ENCODE peak calls at places on chromosome 3, in four cellular contexts. P, D, G and J are unnamed samples.

GRCh38 chr3:55402886-55403605 is 84.1 kb downstream of the WNT5A start:
- DNase-seq in D (no peak), P (no peak), G (no peak), J (peak)

GRCh38 chr3:170425491-170426239 is 7.0 kb downstream of the CLDN11 start:
- DNase-seq in G (no peak), D (no peak), P (no peak), J (no peak)

GRCh38 chr3:4821331-4821730 is 157.9 kb upstream of the BHLHE40 start:
- DNase-seq in D (no peak), G (no peak), P (no peak), J (no peak)

GRCh38 chr3:51355891-51356578 is 29.1 kb upstream of the MANF start:
- DNase-seq in P (no peak), G (no peak), D (no peak), J (peak)

GRCh38 chr3:140974900-140975299 is 33.3 kb downstream of the SLC25A36 start:
- DNase-seq in G (no peak), P (no peak), D (no peak), J (no peak)

GRCh38 chr3:149507491-149508324 is 33.2 kb downstream of the TM4SF4 start:
- DNase-seq in P (peak), D (no peak), G (no peak), J (peak)

GRCh38 chr3:86958534-86958933 is 32.4 kb downstream of the VGLL3 start:
- DNase-seq in P (peak), D (no peak), G (no peak), J (peak)

GRCh38 chr3:61081554-61081953 is 169.7 kb downstream of the FHIT start:
- DNase-seq in P (no peak), D (no peak), G (no peak), J (no peak)

GRCh38 chr3:183815565-183815943 is 9.8 kb downstream of the MAP6D1 start:
- DNase-seq in P (no peak), G (no peak), D (no peak), J (no peak)

GRCh38 chr3:186261638-186262037 is 100.4 kb downstream of the DGKG start:
- DNase-seq in P (no peak), G (no peak), D (no peak), J (no peak)

GRCh38 chr3:180085122-180085710 is 48.5 kb upstream of the PEX5L start:
- DNase-seq in P (no peak), G (no peak), D (no peak), J (no peak)

GRCh38 chr3:51982838-51983577 is at the start of gene ACY1:
- DNase-seq in D (peak), G (peak), P (peak), J (peak)

GRCh38 chr3:16398542-16399126 is 114.9 kb downstream of the RFTN1 start:
- DNase-seq in P (no peak), D (no peak), G (no peak), J (no peak)

GRCh38 chr3:138210528-138210927 is 23.4 kb downstream of the ARMC8 start:
- DNase-seq in P (no peak), G (no peak), D (no peak), J (no peak)

GRCh38 chr3:50147861-50148260 is 7.3 kb upstream of the SEMA3F start:
- DNase-seq in D (no peak), G (no peak), P (no peak), J (no peak)

GRCh38 chr3:50157821-50158556 is 2.9 kb downstream of the SEMA3F start:
- DNase-seq in P (peak), G (no peak), D (no peak), J (peak)

GRCh38 chr3:117939628-117940027 is 1095.0 kb downstream of the IGSF11 start:
- DNase-seq in G (no peak), P (no peak), D (no peak), J (no peak)

GRCh38 chr3:187334904-187335303 is 33.3 kb upstream of the RTP4 start:
- DNase-seq in P (no peak), G (no peak), D (no peak), J (no peak)

GRCh38 chr3:121677141-121677540 is 16.4 kb upstream of the HCLS1 start:
- DNase-seq in D (no peak), G (no peak), P (no peak), J (no peak)

GRCh38 chr3:198076722-198077308 is 116.8 kb downstream of the LMLN start:
- DNase-seq in D (no peak), P (no peak), G (no peak), J (no peak)

GRCh38 chr3:118077332-118077731 is 957.3 kb downstream of the IGSF11 start:
- DNase-seq in D (no peak), P (no peak), G (no peak), J (no peak)

GRCh38 chr3:159947220-159947619 is 41.4 kb upstream of the IL12A start:
- DNase-seq in G (no peak), P (peak), D (no peak), J (peak)

GRCh38 chr3:94065819-94066218 is 3.0 kb downstream of the NSUN3 start:
- DNase-seq in P (no peak), D (no peak), G (no peak), J (no peak)

GRCh38 chr3:54527521-54527920 is 400.3 kb downstream of the LRTM1 start:
- DNase-seq in G (no peak), P (no peak), D (no peak), J (no peak)

GRCh38 chr3:87088984-87089841 is 98.3 kb upstream of the VGLL3 start:
- DNase-seq in D (no peak), G (no peak), P (peak), J (peak)

GRCh38 chr3:101720851-101721649 is 3.4 kb upstream of the CEP97 start:
- DNase-seq in D (no peak), P (no peak), G (no peak), J (peak)

GRCh38 chr3:17686613-17687012 is 55.8 kb downstream of the TBC1D5 start:
- DNase-seq in D (no peak), P (peak), G (no peak), J (no peak)

GRCh38 chr3:55203006-55203405 is 275.1 kb upstream of the LRTM1 start:
- DNase-seq in D (no peak), P (peak), G (no peak), J (no peak)

GRCh38 chr3:9302425-9303181 is 53.2 kb upstream of the SRGAP3 start:
- DNase-seq in D (peak), P (peak), G (peak), J (peak)

GRCh38 chr3:186746008-186746407 is 28.8 kb downstream of the KNG1 start:
- DNase-seq in G (no peak), D (no peak), P (peak), J (peak)

GRCh38 chr3:2579206-2579605 is 480.5 kb downstream of the CNTN4 start:
- DNase-seq in P (no peak), D (no peak), G (no peak), J (no peak)

GRCh38 chr3:3089017-3089416 is 21.2 kb downstream of the IL5RA start:
- DNase-seq in G (no peak), P (no peak), D (no peak), J (no peak)